ENCODE peak calls at places on chromosome 22, in eight cellular contexts. F is stimulated activated CD8-positive, alpha-beta memory T cell treated with anti-CD3 and anti-CD28 coated beads, Interleukin-4, amount 100 ng/mL, for 24 hours; S is left ventricle myocardium inferior; G is cardiac septum; Z is EL; L is epithelial cell of proximal tubule; N is SIG-M5; P is occipital lobe. D is an unnamed sample.

GRCh38 chr22:31081963-31082605 is 966 bp downstream of the SMTN start:
- DNase-seq in S (no peak), G (no peak), L (no peak), Z (peak; percentile 83), F (no peak), P (no peak), N (no peak), D (no peak)

GRCh38 chr22:17880468-17880867 is 106.2 kb upstream of the BID start:
- DNase-seq in Z (no peak), G (peak; percentile 53), F (no peak), S (no peak), P (no peak), N (no peak), L (no peak), D (no peak)

GRCh38 chr22:40329466-40329865 is 16.8 kb upstream of the ADSL start:
- DNase-seq in Z (no peak), G (no peak), F (no peak), P (no peak), N (no peak), L (no peak), S (no peak), D (no peak)

GRCh38 chr22:21816787-21817496 is 50.5 kb downstream of the MAPK1 start:
- DNase-seq in P (no peak), Z (peak; percentile 88), G (no peak), F (no peak), S (no peak), L (peak; percentile 75), N (peak; percentile 87), D (peak; percentile 86)

GRCh38 chr22:49997221-49997599 is 15.4 kb downstream of the IL17REL start:
- DNase-seq in L (no peak), Z (no peak), P (no peak), F (no peak), N (no peak), G (peak; percentile 69), S (no peak), D (no peak)

GRCh38 chr22:22552630-22553029 is 6.4 kb downstream of the PRAME start:
- DNase-seq in S (no peak), N (no peak), L (no peak), P (no peak), F (no peak), G (no peak), Z (no peak), D (no peak)

GRCh38 chr22:45202333-45203149 is 38.2 kb downstream of the KIAA0930 start:
- DNase-seq in G (no peak), Z (no peak), L (no peak), N (no peak), S (no peak), F (no peak), P (no peak), D (no peak)

GRCh38 chr22:45576730-45577464 is 74.2 kb downstream of the FBLN1 start:
- DNase-seq in G (no peak), S (no peak), F (no peak), L (no peak), N (no peak), P (no peak), Z (no peak), D (no peak)

GRCh38 chr22:42343136-42343484 is 72.7 kb upstream of the TCF20 start:
- DNase-seq in P (no peak), Z (no peak), G (no peak), N (no peak), L (no peak), S (no peak), F (no peak), D (no peak)

GRCh38 chr22:47107431-47107830 is 345.0 kb downstream of the TBC1D22A start:
- DNase-seq in L (peak; percentile 37), N (no peak), F (no peak), S (no peak), P (no peak), Z (peak; percentile 78), G (no peak), D (peak; percentile 41)

GRCh38 chr22:49509016-49509415 is 318.7 kb downstream of the BRD1 start:
- DNase-seq in Z (no peak), L (no peak), N (no peak), F (no peak), P (no peak), G (peak; percentile 61), S (no peak), D (no peak)

GRCh38 chr22:47333625-47334024 is 571.2 kb downstream of the TBC1D22A start:
- DNase-seq in L (no peak), S (no peak), P (no peak), N (no peak), Z (peak; percentile 26), G (no peak), F (no peak), D (no peak)

GRCh38 chr22:42685941-42686666 is 34.6 kb downstream of the A4GALT start:
- DNase-seq in P (no peak), S (peak; percentile 81), F (no peak), N (no peak), L (no peak), Z (no peak), G (peak; percentile 89), D (no peak)

GRCh38 chr22:37162221-37163095 is 12.7 kb upstream of the IL2RB start:
- DNase-seq in N (no peak), L (no peak), S (no peak), P (no peak), F (peak; percentile 68), G (no peak), Z (no peak), D (no peak)

GRCh38 chr22:44003776-44004460 is 20.2 kb upstream of the PARVB start:
- DNase-seq in P (no peak), F (no peak), G (no peak), L (no peak), N (no peak), S (no peak), Z (peak; percentile 10), D (no peak)

GRCh38 chr22:28015056-28015445 is 96.0 kb upstream of the PITPNB start:
- DNase-seq in N (no peak), L (no peak), G (no peak), P (no peak), F (no peak), S (peak; percentile 10), Z (no peak), D (no peak)

GRCh38 chr22:46280999-46281623 is 13.3 kb downstream of the TTC38 start:
- DNase-seq in S (no peak), N (no peak), Z (no peak), P (no peak), L (no peak), G (no peak), F (no peak), D (no peak)

GRCh38 chr22:19859861-19860510 is 5.3 kb upstream of the GNB1L start:
- DNase-seq in P (no peak), S (no peak), F (no peak), G (no peak), Z (no peak), N (no peak), L (no peak), D (no peak)

GRCh38 chr22:19115628-19116027 is 6.6 kb downstream of the DGCR2 start:
- DNase-seq in G (peak; percentile 51), P (no peak), Z (no peak), N (no peak), F (no peak), S (no peak), L (no peak), D (no peak)

GRCh38 chr22:19806213-19807160 is 45.9 kb downstream of the TBX1 start:
- DNase-seq in G (peak; percentile 64), F (no peak), L (no peak), N (no peak), P (no peak), Z (no peak), S (peak; percentile 12), D (peak; percentile 21)

GRCh38 chr22:17984114-17984513 is 40.2 kb downstream of the MICAL3 start:
- DNase-seq in F (no peak), S (no peak), L (no peak), P (no peak), N (no peak), G (no peak), Z (no peak), D (no peak)

GRCh38 chr22:44680481-44680894 is 21.5 kb upstream of the PRR5 start:
- DNase-seq in G (no peak), F (no peak), Z (no peak), N (no peak), S (no peak), L (no peak), P (no peak), D (no peak)

GRCh38 chr22:31084811-31085492 is 3.8 kb downstream of the SMTN start:
- DNase-seq in F (peak; percentile 82), P (peak; percentile 59), Z (peak; percentile 84), S (peak; percentile 90), N (no peak), L (no peak), G (peak; percentile 93), D (no peak)

GRCh38 chr22:19631899-19632670 is 82.2 kb upstream of the SEPTIN5 start:
- DNase-seq in F (no peak), Z (peak; percentile 55), L (no peak), N (no peak), P (no peak), G (no peak), S (no peak), D (no peak)

GRCh38 chr22:48863965-48864538 is 963.6 kb downstream of the BRD1 start:
- DNase-seq in G (peak; percentile 55), L (no peak), S (no peak), F (no peak), Z (no peak), N (no peak), P (no peak), D (no peak)

GRCh38 chr22:38416621-38417251 is 38.3 kb downstream of the KCNJ4 start:
- DNase-seq in S (no peak), L (no peak), G (peak; percentile 47), P (no peak), Z (no peak), F (no peak), N (no peak), D (no peak)

GRCh38 chr22:46027219-46028068 is 50.5 kb upstream of the WNT7B start:
- DNase-seq in P (peak; percentile 59), G (peak; percentile 79), Z (no peak), S (peak; percentile 74), F (no peak), L (no peak), N (no peak), D (no peak)

GRCh38 chr22:26286091-26286780 is 117.0 kb downstream of the SEZ6L start:
- DNase-seq in N (no peak), P (no peak), S (no peak), Z (no peak), F (no peak), L (no peak), G (no peak), D (no peak)

GRCh38 chr22:48316245-48316875 is 1511.3 kb downstream of the BRD1 start:
- DNase-seq in F (no peak), L (no peak), G (peak; percentile 49), Z (no peak), N (no peak), S (no peak), P (no peak), D (no peak)